ENCODE peak calls at places on chromosomes 13 and 19, in four cellular contexts. One of them, this sample, is unnamed.

GRCh38 chr13:76489299-76489698 is 396.9 kb downstream of the KCTD12 start:
- DNase-seq in GM12878: no peak
- DNase-seq in HepG2: no peak
- DNase-seq in K562: no peak
- DNase-seq in this sample: no peak

GRCh38 chr13:112072531-112073244 is 5.7 kb downstream of the SOX1 start:
- DNase-seq in K562: no peak
- DNase-seq in HepG2: no peak
- DNase-seq in GM12878: no peak
- DNase-seq in this sample: peak; percentile 83

GRCh38 chr13:57627663-57628062 is 3.9 kb upstream of the PCDH17 start:
- DNase-seq in HepG2: no peak
- DNase-seq in K562: peak; percentile 27
- DNase-seq in GM12878: no peak
- DNase-seq in this sample: no peak

GRCh38 chr13:40536443-40537113 is 129.9 kb downstream of the FOXO1 start:
- DNase-seq in K562: no peak
- DNase-seq in HepG2: peak; percentile 94
- DNase-seq in GM12878: no peak
- DNase-seq in this sample: no peak

GRCh38 chr13:111548301-111548700 is 227.9 kb downstream of the TEX29 start:
- DNase-seq in GM12878: no peak
- DNase-seq in K562: no peak
- DNase-seq in HepG2: no peak
- DNase-seq in this sample: no peak

GRCh38 chr13:22447132-22447886 is 733.5 kb upstream of the SGCG start:
- DNase-seq in K562: no peak
- DNase-seq in HepG2: no peak
- DNase-seq in GM12878: no peak
- DNase-seq in this sample: no peak

GRCh38 chr13:23790591-23791170 is 98.5 kb downstream of the MIPEP start:
- DNase-seq in GM12878: no peak
- DNase-seq in HepG2: no peak
- DNase-seq in K562: no peak
- DNase-seq in this sample: no peak

GRCh38 chr13:34857561-34857960 is 84.5 kb upstream of the NBEA start:
- DNase-seq in GM12878: no peak
- DNase-seq in HepG2: no peak
- DNase-seq in K562: no peak
- DNase-seq in this sample: no peak

GRCh38 chr13:66138172-66138811 is 1091.8 kb downstream of the PCDH9 start:
- DNase-seq in GM12878: peak; percentile 82
- DNase-seq in HepG2: no peak
- DNase-seq in K562: no peak
- DNase-seq in this sample: no peak

GRCh38 chr19:28497137-28497536 is 715.8 kb downstream of the UQCRFS1 start:
- DNase-seq in GM12878: no peak
- DNase-seq in K562: no peak
- DNase-seq in HepG2: no peak
- DNase-seq in this sample: no peak

GRCh38 chr13:23776698-23777570 is 112.3 kb downstream of the MIPEP start:
- DNase-seq in HepG2: no peak
- DNase-seq in GM12878: peak; percentile 56
- DNase-seq in K562: no peak
- DNase-seq in this sample: no peak

GRCh38 chr13:60370343-60370742 is 26.7 kb upstream of the TDRD3 start:
- DNase-seq in GM12878: no peak
- DNase-seq in HepG2: no peak
- DNase-seq in K562: no peak
- DNase-seq in this sample: no peak

GRCh38 chr13:73671011-73671410 is 463.2 kb downstream of the KLF12 start:
- DNase-seq in HepG2: no peak
- DNase-seq in GM12878: no peak
- DNase-seq in K562: no peak
- DNase-seq in this sample: no peak

GRCh38 chr19:18967358-18968146 is 26.5 kb upstream of the HOMER3 start:
- DNase-seq in HepG2: no peak
- DNase-seq in K562: no peak
- DNase-seq in GM12878: no peak
- DNase-seq in this sample: no peak

GRCh38 chr19:15374796-15375440 is 4.7 kb downstream of the AKAP8 start:
- DNase-seq in K562: no peak
- DNase-seq in GM12878: no peak
- DNase-seq in HepG2: no peak
- DNase-seq in this sample: no peak

GRCh38 chr13:39419866-39420265 is 183.1 kb downstream of the LHFPL6 start:
- DNase-seq in HepG2: no peak
- DNase-seq in K562: no peak
- DNase-seq in GM12878: no peak
- DNase-seq in this sample: no peak

GRCh38 chr19:16296713-16297112 is 27.9 kb upstream of the KLF2 start:
- DNase-seq in HepG2: no peak
- DNase-seq in GM12878: no peak
- DNase-seq in K562: no peak
- DNase-seq in this sample: no peak

GRCh38 chr19:33348301-33349010 is 25.1 kb upstream of the CEBPG start:
- DNase-seq in GM12878: no peak
- DNase-seq in K562: no peak
- DNase-seq in HepG2: peak; percentile 46
- DNase-seq in this sample: no peak

GRCh38 chr19:35760711-35761349 is 2.9 kb downstream of the PROSER3 start:
- DNase-seq in HepG2: no peak
- DNase-seq in GM12878: no peak
- DNase-seq in K562: no peak
- DNase-seq in this sample: no peak

GRCh38 chr19:5536337-5536894 is 31.3 kb downstream of the TINCR start:
- DNase-seq in GM12878: no peak
- DNase-seq in HepG2: no peak
- DNase-seq in K562: peak; percentile 32
- DNase-seq in this sample: peak; percentile 91

GRCh38 chr13:26628706-26629105 is 71.2 kb downstream of the WASF3 start:
- DNase-seq in GM12878: no peak
- DNase-seq in HepG2: peak; percentile 28
- DNase-seq in K562: no peak
- DNase-seq in this sample: peak; percentile 22

GRCh38 chr13:114136576-114136975 is 4.2 kb upstream of the RASA3 start:
- DNase-seq in HepG2: no peak
- DNase-seq in K562: no peak
- DNase-seq in GM12878: no peak
- DNase-seq in this sample: peak; percentile 7

GRCh38 chr13:80572308-80572676 is 231.4 kb upstream of the SPRY2 start:
- DNase-seq in GM12878: no peak
- DNase-seq in HepG2: no peak
- DNase-seq in K562: no peak
- DNase-seq in this sample: no peak

GRCh38 chr19:5539431-5539833 is 28.3 kb downstream of the TINCR start:
- DNase-seq in K562: no peak
- DNase-seq in GM12878: no peak
- DNase-seq in HepG2: no peak
- DNase-seq in this sample: peak; percentile 54

GRCh38 chr19:42287826-42288107 is 14.2 kb upstream of the PRR19 start:
- DNase-seq in K562: no peak
- DNase-seq in HepG2: no peak
- DNase-seq in GM12878: no peak
- DNase-seq in this sample: no peak

GRCh38 chr13:49629947-49630346 is 1.6 kb downstream of the ARL11 start:
- DNase-seq in GM12878: no peak
- DNase-seq in K562: no peak
- DNase-seq in HepG2: no peak
- DNase-seq in this sample: no peak

GRCh38 chr19:48997972-48998371 is 4.3 kb downstream of the RUVBL2 start:
- DNase-seq in GM12878: no peak
- DNase-seq in K562: peak; percentile 72
- DNase-seq in HepG2: peak; percentile 73
- DNase-seq in this sample: peak; percentile 92

GRCh38 chr13:33644607-33645543 is 173.1 kb upstream of the RFC3 start:
- DNase-seq in HepG2: no peak
- DNase-seq in K562: no peak
- DNase-seq in GM12878: no peak
- DNase-seq in this sample: no peak

GRCh38 chr13:102598061-102598460 is 1.3 kb downstream of the TPP2 start:
- DNase-seq in HepG2: no peak
- DNase-seq in K562: no peak
- DNase-seq in GM12878: no peak
- DNase-seq in this sample: no peak

GRCh38 chr13:32501058-32501457 is 37.5 kb downstream of the N4BP2L2 start:
- DNase-seq in GM12878: no peak
- DNase-seq in K562: no peak
- DNase-seq in HepG2: no peak
- DNase-seq in this sample: no peak

GRCh38 chr13:60990032-60990733 is 425.5 kb downstream of the PCDH20 start:
- DNase-seq in GM12878: no peak
- DNase-seq in HepG2: peak; percentile 12
- DNase-seq in K562: no peak
- DNase-seq in this sample: peak; percentile 63

GRCh38 chr19:3275068-3275582 is 50.7 kb downstream of the CELF5 start:
- DNase-seq in HepG2: peak; percentile 65
- DNase-seq in GM12878: no peak
- DNase-seq in K562: peak; percentile 41
- DNase-seq in this sample: peak; percentile 92

GRCh38 chr13:31807090-31807541 is 67.8 kb downstream of the RXFP2 start:
- DNase-seq in HepG2: no peak
- DNase-seq in GM12878: no peak
- DNase-seq in K562: no peak
- DNase-seq in this sample: no peak

GRCh38 chr13:33446821-33447481 is 161.4 kb upstream of the STARD13 start:
- DNase-seq in K562: no peak
- DNase-seq in HepG2: no peak
- DNase-seq in GM12878: no peak
- DNase-seq in this sample: no peak

GRCh38 chr13:24860775-24861174 is 96.8 kb downstream of the RNF17 start:
- DNase-seq in HepG2: no peak
- DNase-seq in GM12878: no peak
- DNase-seq in K562: no peak
- DNase-seq in this sample: no peak
- TF ChIP-seq ESRRA in HepG2: no peak
- TF ChIP-seq ESRRA in GM12878: no peak
- TF ChIP-seq ESRRA in K562: no peak
- TF ChIP-seq ESRRA in this sample: no peak

GRCh38 chr19:46913852-46914430 is 53.1 kb downstream of the ARHGAP35 start:
- DNase-seq in HepG2: no peak
- DNase-seq in K562: no peak
- DNase-seq in GM12878: peak; percentile 16
- DNase-seq in this sample: no peak
- TF ChIP-seq CREB1 in HepG2: no peak
- TF ChIP-seq CREB1 in K562: no peak
- TF ChIP-seq CREB1 in GM12878: no peak
- TF ChIP-seq CREB1 in this sample: no peak

GRCh38 chr13:79548886-79549285 is 67.9 kb downstream of the NDFIP2 start:
- DNase-seq in HepG2: no peak
- DNase-seq in GM12878: no peak
- DNase-seq in K562: no peak
- DNase-seq in this sample: no peak
- TF ChIP-seq ESRRA in HepG2: no peak
- TF ChIP-seq ESRRA in GM12878: no peak
- TF ChIP-seq ESRRA in K562: no peak
- TF ChIP-seq ESRRA in this sample: no peak

GRCh38 chr19:39098365-39099269 is 14.4 kb downstream of the ACP7 start:
- DNase-seq in GM12878: no peak
- DNase-seq in HepG2: no peak
- DNase-seq in K562: no peak
- DNase-seq in this sample: peak; percentile 33

GRCh38 chr19:39090881-39091280 is 6.7 kb downstream of the ACP7 start:
- DNase-seq in GM12878: no peak
- DNase-seq in K562: no peak
- DNase-seq in HepG2: no peak
- DNase-seq in this sample: no peak

GRCh38 chr19:39097721-39098120 is 13.6 kb downstream of the ACP7 start:
- DNase-seq in K562: no peak
- DNase-seq in GM12878: no peak
- DNase-seq in HepG2: no peak
- DNase-seq in this sample: no peak

GRCh38 chr19:39097299-39097698 is 13.1 kb downstream of the ACP7 start:
- DNase-seq in GM12878: no peak
- DNase-seq in HepG2: no peak
- DNase-seq in K562: no peak
- DNase-seq in this sample: no peak

DNA sequence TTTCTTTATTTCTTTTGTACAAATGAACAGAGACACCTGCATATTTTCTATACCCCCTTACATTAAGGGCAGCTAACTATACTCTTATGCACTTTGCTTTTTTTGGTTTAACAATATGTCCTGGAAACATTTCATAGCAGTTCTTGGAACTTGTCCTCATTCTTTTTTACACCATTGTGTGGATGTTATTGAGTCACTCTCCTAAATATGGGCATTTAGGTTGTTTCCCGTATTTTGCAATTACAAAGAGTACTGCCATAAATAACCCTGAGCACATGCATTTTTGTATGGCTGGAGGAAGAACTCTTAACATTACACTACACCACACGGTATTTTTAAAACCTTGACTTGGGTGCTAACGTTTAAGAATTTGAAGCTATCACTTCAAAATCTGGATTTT is 9.6 kb downstream of the ACP7 start:
- DNase-seq in K562: no peak
- DNase-seq in GM12878: no peak
- DNase-seq in HepG2: no peak
- DNase-seq in this sample: no peak
- TF ChIP-seq CREB1 in K562: no peak
- TF ChIP-seq CREB1 in GM12878: no peak
- TF ChIP-seq CREB1 in HepG2: no peak
- TF ChIP-seq CREB1 in this sample: no peak

GRCh38 chr19:37893845-37894575 is 12.4 kb downstream of the WDR87 start:
- DNase-seq in K562: no peak
- DNase-seq in GM12878: no peak
- DNase-seq in HepG2: peak; percentile 59
- DNase-seq in this sample: no peak
- TF ChIP-seq ESRRA in K562: no peak
- TF ChIP-seq ESRRA in GM12878: no peak
- TF ChIP-seq ESRRA in HepG2: no peak
- TF ChIP-seq ESRRA in this sample: no peak

GRCh38 chr19:1904385-1905070 is 671 bp upstream of the ADAT3 start:
- DNase-seq in HepG2: no peak
- DNase-seq in GM12878: peak; percentile 86
- DNase-seq in K562: no peak
- DNase-seq in this sample: peak; percentile 76
- TF ChIP-seq CREB1 in HepG2: no peak
- TF ChIP-seq CREB1 in GM12878: peak; percentile 63
- TF ChIP-seq CREB1 in K562: no peak
- TF ChIP-seq CREB1 in this sample: no peak